ENCODE peak calls at places on chromosomes 6 and 20, in seven cellular contexts. Q is CD8-positive, alpha-beta T cell; V is brain microvascular endothelial cell; H is BJ; F is progenitor cell of endocrine pancreas; C is HFFc6; B is transverse colon. K is an unnamed sample.

GRCh38 chr6:30411515-30412207 is 66.7 kb downstream of the RPP21 start:
- DNase-seq in Q (peak; percentile 48), V (peak; percentile 38), H (no peak), F (peak; percentile 29), C (peak; percentile 41), B (peak; percentile 65), K (no peak)

GRCh38 chr6:11012976-11013375 is 31.1 kb downstream of the ELOVL2 start:
- DNase-seq in Q (no peak), V (no peak), H (no peak), F (no peak), C (no peak), B (no peak), K (no peak)

GRCh38 chr6:6825986-6826901 is 237.7 kb downstream of the LY86 start:
- DNase-seq in Q (no peak), V (no peak), H (no peak), F (no peak), C (no peak), B (peak; percentile 60), K (no peak)

GRCh38 chr6:74510878-74511277 is 695.0 kb downstream of the COL12A1 start:
- DNase-seq in Q (no peak), V (peak; percentile 25), H (no peak), F (no peak), C (peak; percentile 6), B (no peak), K (no peak)

GRCh38 chr6:36067374-36068011 is 39.9 kb downstream of the MAPK14 start:
- DNase-seq in Q (no peak), V (peak; percentile 25), H (no peak), F (no peak), C (peak; percentile 25), B (no peak), K (no peak)

GRCh38 chr6:53246924-53247323 is 98.3 kb upstream of the GCM1 start:
- DNase-seq in Q (no peak), V (no peak), H (no peak), F (no peak), C (no peak), B (no peak), K (no peak)

GRCh38 chr20:22385602-22386299 is 198.6 kb downstream of the FOXA2 start:
- DNase-seq in Q (no peak), V (no peak), H (no peak), F (no peak), C (no peak), B (no peak), K (no peak)

GRCh38 chr6:52454556-52454955 is 34.4 kb downstream of the EFHC1 start:
- DNase-seq in Q (no peak), V (no peak), H (no peak), F (no peak), C (no peak), B (no peak), K (no peak)

GRCh38 chr20:58890454-58891075 is 38.0 kb downstream of the GNAS start:
- DNase-seq in Q (peak; percentile 70), V (peak; percentile 56), H (no peak), F (peak; percentile 80), C (peak; percentile 55), B (peak; percentile 75), K (peak; percentile 51)

GRCh38 chr20:8394308-8394945 is 262.4 kb downstream of the PLCB1 start:
- DNase-seq in Q (no peak), V (peak; percentile 20), H (no peak), F (no peak), C (peak; percentile 43), B (no peak), K (no peak)

GRCh38 chr6:84568971-84569370 is 195.4 kb downstream of the TBX18 start:
- DNase-seq in Q (no peak), V (no peak), H (no peak), F (no peak), C (peak; percentile 23), B (no peak), K (no peak)

GRCh38 chr20:10654630-10655029 is 19.2 kb downstream of the JAG1 start:
- DNase-seq in Q (no peak), V (peak; percentile 67), H (no peak), F (no peak), C (no peak), B (peak; percentile 47), K (no peak)

GRCh38 chr6:119517428-119517827 is 167.9 kb upstream of the MAN1A1 start:
- DNase-seq in Q (no peak), V (no peak), H (no peak), F (no peak), C (no peak), B (no peak), K (no peak)

GRCh38 chr6:36924131-36924530 is 30.4 kb upstream of the PI16 start:
- DNase-seq in Q (no peak), V (no peak), H (no peak), F (no peak), C (no peak), B (no peak), K (no peak)

GRCh38 chr6:34393191-34393967 is 910 bp upstream of the NUDT3 start:
- DNase-seq in Q (no peak), V (no peak), H (no peak), F (no peak), C (no peak), B (no peak), K (no peak)

GRCh38 chr6:88481519-88481918 is 315.4 kb upstream of the CNR1 start:
- DNase-seq in Q (no peak), V (no peak), H (no peak), F (no peak), C (no peak), B (no peak), K (no peak)

GRCh38 chr6:157984686-157985225 is 3.1 kb downstream of the SYNJ2 start:
- DNase-seq in Q (no peak), V (no peak), H (no peak), F (no peak), C (no peak), B (no peak), K (no peak)

GRCh38 chr6:157987788-157988699 is 6.4 kb downstream of the SYNJ2 start:
- DNase-seq in Q (no peak), V (no peak), H (no peak), F (no peak), C (no peak), B (no peak), K (no peak)

GRCh38 chr6:157983439-157984119 is 1.9 kb downstream of the SYNJ2 start:
- DNase-seq in Q (no peak), V (no peak), H (no peak), F (no peak), C (no peak), B (no peak), K (no peak)

GRCh38 chr6:157984165-157984564 is 2.5 kb downstream of the SYNJ2 start:
- DNase-seq in Q (no peak), V (no peak), H (no peak), F (no peak), C (no peak), B (no peak), K (no peak)

GRCh38 chr6:157985378-157986155 is 3.9 kb downstream of the SYNJ2 start:
- DNase-seq in Q (no peak), V (no peak), H (no peak), F (no peak), C (peak; percentile 25), B (no peak), K (no peak)
- TF ChIP-seq CTCF in Q (no peak), V (no peak), H (no peak), F (no peak), C (no peak), B (no peak), K (no peak)

GRCh38 chr6:26568601-26569432 is 27.9 kb upstream of the ABT1 start:
- DNase-seq in Q (peak; percentile 100), V (peak; percentile 88), H (peak; percentile 70), F (peak; percentile 97), C (peak; percentile 75), B (peak; percentile 98), K (peak; percentile 44)
- TF ChIP-seq CTCF in Q (peak; percentile 34), V (peak; percentile 54), H (peak; percentile 29), F (no peak), C (peak; percentile 42), B (no peak), K (no peak)

GRCh38 chr20:35771689-35772562 is at the start of gene PHF20:
- DNase-seq in Q (peak; percentile 100), V (peak; percentile 98), H (peak; percentile 69), F (peak; percentile 96), C (peak; percentile 95), B (peak; percentile 100), K (peak; percentile 87)
- TF ChIP-seq CTCF in Q (no peak), V (no peak), H (no peak), F (no peak), C (no peak), B (peak; percentile 19), K (no peak)

DNA sequence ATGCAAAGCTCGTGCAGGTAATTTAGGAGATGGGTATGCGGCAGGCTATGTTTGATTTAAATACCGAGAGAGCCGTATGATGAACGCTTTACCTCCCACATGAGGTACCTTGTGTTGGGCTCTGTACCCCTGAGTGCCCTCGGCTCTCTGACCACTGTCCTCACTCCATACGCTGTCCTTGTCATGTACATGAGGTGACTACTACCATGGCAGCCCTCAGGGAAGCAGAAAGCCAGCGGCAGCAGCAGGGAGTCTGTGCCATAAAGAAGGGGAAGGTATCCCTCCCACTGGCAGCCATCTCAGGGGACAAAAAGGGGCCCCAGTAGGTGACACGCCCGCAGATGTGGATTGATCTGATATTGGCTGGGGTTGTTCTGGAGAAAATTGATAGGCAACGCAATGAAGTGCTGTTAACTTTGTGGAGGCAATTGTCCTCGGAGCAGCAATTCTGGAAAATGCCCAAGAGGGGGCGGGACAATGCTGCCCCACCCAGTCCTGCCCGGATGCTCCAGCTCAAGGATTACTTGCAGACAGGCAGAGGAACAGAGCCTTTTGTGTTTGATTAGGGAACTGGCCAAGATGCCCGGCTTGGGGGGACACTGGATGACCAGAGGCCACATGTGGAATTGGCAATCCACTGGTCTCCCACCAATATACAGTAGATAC is 38.0 kb upstream of the HSF2 start:
- DNase-seq in Q (no peak), V (no peak), H (no peak), F (no peak), C (no peak), B (no peak), K (no peak)
- TF ChIP-seq CTCF in Q (no peak), V (no peak), H (no peak), F (no peak), C (peak; percentile 12), B (no peak), K (no peak)

GRCh38 chr6:157158897-157159296 is 164.4 kb downstream of the TMEM242 start:
- DNase-seq in Q (no peak), V (no peak), H (no peak), F (no peak), C (no peak), B (no peak), K (no peak)
- TF ChIP-seq CTCF in Q (no peak), V (peak; percentile 52), H (no peak), F (peak; percentile 29), C (no peak), B (no peak), K (peak; percentile 10)

DNA sequence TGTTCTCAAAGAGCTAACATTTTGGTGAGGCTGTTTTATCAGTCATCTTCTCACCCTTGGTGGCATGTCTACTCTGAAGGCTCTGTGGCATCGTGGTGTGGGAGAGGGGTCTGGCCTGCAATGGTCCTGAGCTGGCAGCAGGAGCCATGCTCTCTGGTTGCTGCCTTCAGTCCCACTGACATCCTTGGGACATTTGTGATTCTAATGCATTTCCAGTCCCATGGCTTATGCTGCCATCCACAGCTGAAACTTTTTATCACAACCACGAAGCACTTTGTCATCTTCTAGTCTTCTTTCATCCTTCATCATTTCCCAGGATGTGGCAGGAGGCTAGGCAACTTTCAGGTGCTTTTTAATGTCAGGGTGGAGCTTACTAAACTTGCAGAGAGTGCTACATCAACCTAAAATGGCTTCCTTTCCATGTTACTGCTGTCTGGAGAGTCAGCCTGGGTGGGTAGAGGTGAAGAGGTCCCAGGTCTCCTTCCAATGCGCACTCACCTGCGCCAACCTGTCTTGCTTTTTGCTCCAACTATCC is 77.1 kb downstream of the GPR63 start:
- DNase-seq in Q (no peak), V (no peak), H (no peak), F (no peak), C (no peak), B (no peak), K (no peak)
- TF ChIP-seq CTCF in Q (no peak), V (no peak), H (no peak), F (no peak), C (no peak), B (no peak), K (peak; percentile 46)

K was measured in D721Med.